ENCODE peak calls at places on chromosomes 12 and 14, in five cellular contexts. One of them, this sample, is unnamed.

GRCh38 chr12:1171657-1172056 is 180.6 kb downstream of the ERC1 start:
- DNase-seq in HL-60: no peak
- DNase-seq in heart left ventricle: no peak
- DNase-seq in esophagus squamous epithelium: no peak
- DNase-seq in upper lobe of right lung: no peak
- DNase-seq in this sample: no peak

GRCh38 chr12:71840226-71840847 is 778 bp downstream of the TBC1D15 start:
- DNase-seq in HL-60: no peak
- DNase-seq in esophagus squamous epithelium: no peak
- DNase-seq in heart left ventricle: no peak
- DNase-seq in upper lobe of right lung: no peak
- DNase-seq in this sample: no peak

GRCh38 chr12:75460194-75460593 is 20.4 kb upstream of the GLIPR1 start:
- DNase-seq in upper lobe of right lung: no peak
- DNase-seq in HL-60: no peak
- DNase-seq in esophagus squamous epithelium: no peak
- DNase-seq in heart left ventricle: no peak
- DNase-seq in this sample: no peak

GRCh38 chr14:96698846-96699543 is 98.2 kb upstream of the VRK1 start:
- DNase-seq in HL-60: peak
- DNase-seq in esophagus squamous epithelium: no peak
- DNase-seq in upper lobe of right lung: no peak
- DNase-seq in heart left ventricle: no peak
- DNase-seq in this sample: no peak

GRCh38 chr12:46159239-46159901 is 109.5 kb downstream of the SLC38A1 start:
- DNase-seq in HL-60: no peak
- DNase-seq in upper lobe of right lung: no peak
- DNase-seq in esophagus squamous epithelium: no peak
- DNase-seq in heart left ventricle: no peak
- DNase-seq in this sample: no peak

GRCh38 chr12:92452763-92453162 is 250.0 kb upstream of the PLEKHG7 start:
- DNase-seq in upper lobe of right lung: no peak
- DNase-seq in esophagus squamous epithelium: no peak
- DNase-seq in heart left ventricle: no peak
- DNase-seq in HL-60: no peak
- DNase-seq in this sample: no peak

GRCh38 chr14:74765721-74766120 is 2.6 kb downstream of the YLPM1 start:
- DNase-seq in esophagus squamous epithelium: no peak
- DNase-seq in heart left ventricle: no peak
- DNase-seq in HL-60: no peak
- DNase-seq in upper lobe of right lung: no peak
- DNase-seq in this sample: no peak

GRCh38 chr14:105333613-105334364 is 19.2 kb downstream of the PACS2 start:
- DNase-seq in heart left ventricle: no peak
- DNase-seq in upper lobe of right lung: no peak
- DNase-seq in esophagus squamous epithelium: no peak
- DNase-seq in HL-60: no peak
- DNase-seq in this sample: no peak

GRCh38 chr14:66017960-66018359 is 468.2 kb upstream of the CCDC196 start:
- DNase-seq in esophagus squamous epithelium: no peak
- DNase-seq in upper lobe of right lung: no peak
- DNase-seq in HL-60: no peak
- DNase-seq in heart left ventricle: no peak
- DNase-seq in this sample: no peak

GRCh38 chr12:76457010-76457409 is 102.6 kb downstream of the OSBPL8 start:
- DNase-seq in HL-60: no peak
- DNase-seq in heart left ventricle: no peak
- DNase-seq in upper lobe of right lung: no peak
- DNase-seq in esophagus squamous epithelium: no peak
- DNase-seq in this sample: no peak

GRCh38 chr12:65823481-65824313 is 586 bp upstream of the HMGA2 start:
- DNase-seq in upper lobe of right lung: peak
- DNase-seq in esophagus squamous epithelium: no peak
- DNase-seq in heart left ventricle: peak
- DNase-seq in HL-60: no peak
- DNase-seq in this sample: no peak

GRCh38 chr14:40981247-40981646 is 625.4 kb upstream of the LRFN5 start:
- DNase-seq in upper lobe of right lung: no peak
- DNase-seq in heart left ventricle: no peak
- DNase-seq in esophagus squamous epithelium: no peak
- DNase-seq in HL-60: no peak
- DNase-seq in this sample: no peak

GRCh38 chr12:110314308-110314707 is 33.3 kb downstream of the ATP2A2 start:
- DNase-seq in upper lobe of right lung: no peak
- DNase-seq in heart left ventricle: no peak
- DNase-seq in HL-60: no peak
- DNase-seq in esophagus squamous epithelium: no peak
- DNase-seq in this sample: no peak

GRCh38 chr12:89525002-89525823 is 617 bp upstream of the GALNT4 start:
- DNase-seq in heart left ventricle: peak
- DNase-seq in upper lobe of right lung: peak
- DNase-seq in HL-60: peak
- DNase-seq in esophagus squamous epithelium: no peak
- DNase-seq in this sample: no peak

GRCh38 chr12:122203301-122203967 is at the start of gene B3GNT4:
- DNase-seq in esophagus squamous epithelium: no peak
- DNase-seq in HL-60: no peak
- DNase-seq in heart left ventricle: no peak
- DNase-seq in upper lobe of right lung: peak
- DNase-seq in this sample: no peak

GRCh38 chr12:127559349-127560040 is 707.5 kb upstream of the TMEM132C start:
- DNase-seq in esophagus squamous epithelium: no peak
- DNase-seq in upper lobe of right lung: no peak
- DNase-seq in heart left ventricle: peak
- DNase-seq in HL-60: peak
- DNase-seq in this sample: no peak

GRCh38 chr12:30286345-30286926 is 409.2 kb downstream of the IPO8 start:
- DNase-seq in upper lobe of right lung: no peak
- DNase-seq in esophagus squamous epithelium: no peak
- DNase-seq in heart left ventricle: no peak
- DNase-seq in HL-60: no peak
- DNase-seq in this sample: no peak

GRCh38 chr14:77212097-77212873 is 30.7 kb downstream of the TMEM63C start:
- DNase-seq in esophagus squamous epithelium: no peak
- DNase-seq in HL-60: no peak
- DNase-seq in upper lobe of right lung: no peak
- DNase-seq in heart left ventricle: no peak
- DNase-seq in this sample: no peak

GRCh38 chr12:110234197-110235154 is 46.6 kb upstream of the ATP2A2 start:
- DNase-seq in heart left ventricle: no peak
- DNase-seq in upper lobe of right lung: no peak
- DNase-seq in esophagus squamous epithelium: no peak
- DNase-seq in HL-60: no peak
- DNase-seq in this sample: no peak

GRCh38 chr14:59022144-59022543 is 166.3 kb upstream of the DAAM1 start:
- DNase-seq in upper lobe of right lung: no peak
- DNase-seq in HL-60: no peak
- DNase-seq in esophagus squamous epithelium: no peak
- DNase-seq in heart left ventricle: no peak
- DNase-seq in this sample: no peak

GRCh38 chr12:104775731-104776231 is 182.3 kb downstream of the SLC41A2 start:
- DNase-seq in heart left ventricle: no peak
- DNase-seq in upper lobe of right lung: no peak
- DNase-seq in HL-60: no peak
- DNase-seq in esophagus squamous epithelium: no peak
- DNase-seq in this sample: no peak

GRCh38 chr12:93722757-93723567 is 45.8 kb downstream of the CRADD start:
- DNase-seq in esophagus squamous epithelium: no peak
- DNase-seq in HL-60: no peak
- DNase-seq in heart left ventricle: no peak
- DNase-seq in upper lobe of right lung: no peak
- DNase-seq in this sample: no peak

DNA sequence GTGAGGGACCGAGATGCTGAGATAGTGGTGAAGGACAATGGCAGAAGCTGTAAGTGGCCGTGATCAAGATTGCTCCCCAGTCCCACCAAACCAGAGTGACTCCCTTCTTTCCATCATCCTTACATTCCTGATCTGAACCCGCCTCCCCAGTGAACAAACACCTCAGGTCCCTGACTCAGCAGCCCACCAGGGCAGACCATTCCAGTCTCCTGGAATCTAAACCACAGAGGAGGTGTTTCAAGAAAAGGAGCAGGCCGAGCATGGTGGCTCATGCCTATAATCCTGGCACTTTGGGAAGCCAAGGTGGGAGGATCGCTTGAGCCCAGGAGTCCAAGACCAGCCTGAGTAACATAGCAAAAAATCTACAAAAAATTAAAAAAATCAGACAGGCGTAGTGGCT is 6.6 kb downstream of the ERBB3 start:
- DNase-seq in esophagus squamous epithelium: no peak
- DNase-seq in upper lobe of right lung: no peak
- DNase-seq in heart left ventricle: no peak
- DNase-seq in HL-60: no peak
- DNase-seq in this sample: no peak
- H3K4me3 ChIP-seq in esophagus squamous epithelium: no peak
- H3K4me3 ChIP-seq in upper lobe of right lung: no peak
- H3K4me3 ChIP-seq in heart left ventricle: no peak
- H3K4me3 ChIP-seq in HL-60: no peak
- H3K4me3 ChIP-seq in this sample: no peak

DNA sequence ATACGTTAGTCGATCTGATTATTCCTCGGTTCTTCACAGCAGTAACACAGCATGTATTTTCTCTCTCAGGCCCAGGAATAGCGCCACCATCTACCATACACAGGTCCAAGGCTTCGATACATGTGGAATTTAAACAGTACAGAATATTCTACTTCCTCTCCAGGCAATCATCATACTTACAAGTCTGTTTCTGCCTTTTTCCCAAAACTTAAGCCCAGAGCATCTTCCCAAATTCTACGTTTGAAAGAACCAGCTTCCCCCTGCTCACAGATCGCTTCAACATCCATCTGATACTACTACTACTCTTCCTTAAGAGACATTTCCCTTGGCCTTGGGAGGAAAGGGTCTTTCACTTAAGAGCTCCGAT is 626 bp downstream of the TXNDC16 start:
- DNase-seq in HL-60: peak
- DNase-seq in upper lobe of right lung: no peak
- DNase-seq in heart left ventricle: no peak
- DNase-seq in esophagus squamous epithelium: peak
- DNase-seq in this sample: no peak
- TF ChIP-seq CTCF in HL-60: peak
- TF ChIP-seq CTCF in upper lobe of right lung: no peak
- TF ChIP-seq CTCF in heart left ventricle: no peak
- TF ChIP-seq CTCF in esophagus squamous epithelium: no peak
- TF ChIP-seq CTCF in this sample: no peak

GRCh38 chr14:21539154-21539940 is 13.2 kb upstream of the SALL2 start:
- DNase-seq in HL-60: no peak
- DNase-seq in heart left ventricle: no peak
- DNase-seq in esophagus squamous epithelium: no peak
- DNase-seq in upper lobe of right lung: no peak
- DNase-seq in this sample: no peak

GRCh38 chr14:21535545-21536394 is 9.6 kb upstream of the SALL2 start:
- DNase-seq in HL-60: no peak
- DNase-seq in upper lobe of right lung: no peak
- DNase-seq in heart left ventricle: no peak
- DNase-seq in esophagus squamous epithelium: no peak
- DNase-seq in this sample: no peak

GRCh38 chr14:21536395-21537087 is 10.4 kb upstream of the SALL2 start:
- DNase-seq in HL-60: no peak
- DNase-seq in esophagus squamous epithelium: no peak
- DNase-seq in upper lobe of right lung: no peak
- DNase-seq in heart left ventricle: no peak
- DNase-seq in this sample: no peak

GRCh38 chr14:21534576-21534975 is 8.4 kb upstream of the SALL2 start:
- DNase-seq in HL-60: peak
- DNase-seq in upper lobe of right lung: no peak
- DNase-seq in esophagus squamous epithelium: no peak
- DNase-seq in heart left ventricle: no peak
- DNase-seq in this sample: no peak

DNA sequence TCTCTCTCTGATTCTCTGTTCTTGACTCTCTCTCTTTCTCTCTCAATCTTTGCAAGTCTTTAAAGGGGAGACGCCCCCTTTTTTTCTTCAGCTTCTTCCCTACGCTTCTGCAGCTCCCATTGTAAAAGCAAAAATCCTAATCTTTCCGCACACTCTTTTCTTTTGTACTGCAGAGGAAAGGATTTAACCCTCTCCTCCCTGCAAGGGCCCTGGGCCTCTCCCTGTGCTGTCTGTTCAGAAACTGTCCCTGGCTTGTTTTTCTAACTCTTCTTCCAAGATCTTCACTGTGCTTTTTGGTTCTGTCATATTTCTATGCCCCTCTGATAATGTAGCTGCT is 10.9 kb upstream of the SALL2 start:
- DNase-seq in esophagus squamous epithelium: no peak
- DNase-seq in upper lobe of right lung: no peak
- DNase-seq in heart left ventricle: no peak
- DNase-seq in HL-60: no peak
- DNase-seq in this sample: no peak
- H3K27ac ChIP-seq in esophagus squamous epithelium: no peak
- H3K27ac ChIP-seq in upper lobe of right lung: no peak
- H3K27ac ChIP-seq in heart left ventricle: no peak
- H3K27ac ChIP-seq in HL-60: no peak
- H3K27ac ChIP-seq in this sample: no peak

DNA sequence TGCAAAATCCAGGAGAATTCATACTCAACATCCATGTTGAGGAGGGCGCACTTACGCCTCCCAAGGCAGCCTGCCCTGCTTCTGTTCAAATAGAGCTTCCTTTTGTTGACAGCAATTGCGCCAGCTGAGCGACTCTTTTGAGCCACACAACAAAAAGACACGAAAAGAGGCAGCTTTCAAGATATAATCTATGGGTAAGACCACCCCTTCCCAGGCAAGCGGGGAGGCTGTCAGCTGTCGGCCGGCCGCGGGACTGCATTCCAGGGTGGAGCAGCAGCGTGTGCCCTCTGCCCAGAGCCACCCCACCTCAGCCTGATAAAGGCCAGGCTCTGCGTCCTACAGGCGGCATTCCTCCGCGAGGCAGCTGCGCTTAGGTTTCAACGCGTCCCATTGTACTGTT is 15.8 kb upstream of the STAB2 start:
- DNase-seq in upper lobe of right lung: no peak
- DNase-seq in esophagus squamous epithelium: no peak
- DNase-seq in heart left ventricle: no peak
- DNase-seq in HL-60: no peak
- DNase-seq in this sample: no peak
- H3K4me3 ChIP-seq in upper lobe of right lung: no peak
- H3K4me3 ChIP-seq in esophagus squamous epithelium: no peak
- H3K4me3 ChIP-seq in heart left ventricle: no peak
- H3K4me3 ChIP-seq in HL-60: no peak
- H3K4me3 ChIP-seq in this sample: no peak

GRCh38 chr12:11807453-11807852 is 158.0 kb downstream of the ETV6 start:
- DNase-seq in heart left ventricle: no peak
- DNase-seq in HL-60: no peak
- DNase-seq in upper lobe of right lung: no peak
- DNase-seq in esophagus squamous epithelium: no peak
- DNase-seq in this sample: no peak

GRCh38 chr12:11801643-11802042 is 152.2 kb downstream of the ETV6 start:
- DNase-seq in HL-60: no peak
- DNase-seq in heart left ventricle: no peak
- DNase-seq in upper lobe of right lung: no peak
- DNase-seq in esophagus squamous epithelium: no peak
- DNase-seq in this sample: no peak

GRCh38 chr12:11805680-11806079 is 156.2 kb downstream of the ETV6 start:
- DNase-seq in upper lobe of right lung: no peak
- DNase-seq in HL-60: no peak
- DNase-seq in esophagus squamous epithelium: no peak
- DNase-seq in heart left ventricle: no peak
- DNase-seq in this sample: no peak

GRCh38 chr12:11804130-11804529 is 154.7 kb downstream of the ETV6 start:
- DNase-seq in esophagus squamous epithelium: no peak
- DNase-seq in upper lobe of right lung: no peak
- DNase-seq in HL-60: no peak
- DNase-seq in heart left ventricle: no peak
- DNase-seq in this sample: no peak

GRCh38 chr12:11805043-11805442 is 155.6 kb downstream of the ETV6 start:
- DNase-seq in upper lobe of right lung: no peak
- DNase-seq in esophagus squamous epithelium: no peak
- DNase-seq in HL-60: no peak
- DNase-seq in heart left ventricle: no peak
- DNase-seq in this sample: no peak
- TF ChIP-seq CTCF in upper lobe of right lung: peak
- TF ChIP-seq CTCF in esophagus squamous epithelium: no peak
- TF ChIP-seq CTCF in HL-60: no peak
- TF ChIP-seq CTCF in heart left ventricle: no peak
- TF ChIP-seq CTCF in this sample: no peak